ENCODE peak calls at places on chromosomes 12 and 14, in six cellular contexts. S is NB4, Y is RWPE2, X is GM13977, D is WTC11, O is fibroblast of the conjunctiva. T is an unnamed sample.

GRCh38 chr12:49683604-49684309 is 23.4 kb downstream of the FMNL3 start:
- DNase-seq in X (no peak), D (no peak), O (no peak), S (no peak), Y (no peak), T (no peak)

GRCh38 chr12:3269594-3269993 is 192.4 kb downstream of the TSPAN9 start:
- DNase-seq in O (no peak), D (no peak), Y (no peak), X (no peak), S (no peak), T (no peak)

GRCh38 chr12:82694970-82695369 is 8.3 kb downstream of the TMTC2 start:
- DNase-seq in X (no peak), D (no peak), O (no peak), S (no peak), Y (no peak), T (no peak)

GRCh38 chr12:64256166-64256800 is 34.2 kb upstream of the KICS2 start:
- DNase-seq in S (peak; percentile 64), X (peak; percentile 33), Y (no peak), D (no peak), O (peak; percentile 56), T (no peak)

GRCh38 chr12:49776413-49776812 is 35.1 kb downstream of the TMBIM6 start:
- DNase-seq in X (peak; percentile 79), S (peak; percentile 89), Y (no peak), D (peak; percentile 72), O (peak; percentile 85), T (peak; percentile 43)

GRCh38 chr14:89137514-89138163 is 279.4 kb downstream of the FOXN3 start:
- DNase-seq in O (peak; percentile 86), X (no peak), S (peak; percentile 74), Y (peak; percentile 98), D (no peak), T (peak; percentile 50)

GRCh38 chr14:63435838-63436237 is 107.3 kb downstream of the PPP2R5E start:
- DNase-seq in D (no peak), O (peak; percentile 83), Y (no peak), S (no peak), X (no peak), T (peak; percentile 75)

GRCh38 chr14:49303952-49304516 is 282.1 kb downstream of the RPS29 start:
- DNase-seq in O (no peak), X (no peak), Y (no peak), D (peak; percentile 54), S (peak; percentile 42), T (no peak)

GRCh38 chr12:55713721-55714120 is 2.1 kb upstream of the BLOC1S1 start:
- DNase-seq in O (no peak), X (no peak), S (no peak), D (no peak), Y (no peak), T (no peak)

GRCh38 chr14:90354551-90355298 is 23.0 kb upstream of the NRDE2 start:
- DNase-seq in S (no peak), Y (no peak), X (no peak), O (no peak), D (no peak), T (no peak)

T was measured in brain pericyte.